ENCODE peak calls at places on chromosomes 3 and 15, in four cellular contexts. Q is iPS DF 19.7; Y is activated naive CD8-positive, alpha-beta T cell treated with anti-CD3 and anti-CD28 coated beads, Interleukin-2, amount 50 U/mL, for 16 hours; V is stimulated activated CD4-positive, alpha-beta T cell treated with anti-CD3 and anti-CD28 coated beads, Interleukin-2, amount 100 ng/mL, for 24 hours. H is an unnamed sample.

GRCh38 chr15:54227569-54227968 is 249.3 kb downstream of the UNC13C start:
- DNase-seq in Q (no peak), Y (no peak), V (no peak), H (no peak)

GRCh38 chr15:39801641-39802309 is 19.1 kb upstream of the FSIP1 start:
- DNase-seq in Y (no peak), Q (no peak), V (peak), H (peak)

GRCh38 chr15:99555089-99555488 is 10.7 kb upstream of the MEF2A start:
- DNase-seq in Y (no peak), V (no peak), Q (no peak), H (no peak)

GRCh38 chr15:40985541-40986330 is 32.5 kb downstream of the CHAC1 start:
- DNase-seq in Y (no peak), Q (no peak), V (no peak), H (no peak)

GRCh38 chr3:54628888-54629368 is 298.9 kb downstream of the LRTM1 start:
- DNase-seq in V (no peak), Y (no peak), Q (no peak), H (no peak)

GRCh38 chr15:61195116-61196002 is 33.7 kb downstream of the RORA start:
- DNase-seq in V (no peak), Y (no peak), Q (no peak), H (peak)

GRCh38 chr3:12300137-12300536 is 11.3 kb downstream of the PPARG start:
- DNase-seq in Y (no peak), Q (no peak), V (no peak), H (no peak)

GRCh38 chr3:115469649-115470048 is 153.7 kb upstream of the GAP43 start:
- DNase-seq in Q (no peak), V (no peak), Y (no peak), H (no peak)

GRCh38 chr15:91530951-91531582 is 322.4 kb upstream of the SLCO3A1 start:
- DNase-seq in V (no peak), Q (no peak), Y (no peak), H (no peak)

GRCh38 chr3:123431658-123432323 is 17.1 kb downstream of the ADCY5 start:
- DNase-seq in V (no peak), Q (no peak), Y (no peak), H (no peak)

GRCh38 chr3:127491323-127491722 is 99.2 kb downstream of the TPRA1 start:
- DNase-seq in V (no peak), Y (no peak), Q (no peak), H (no peak)

GRCh38 chr15:100111103-100112060 is 230.4 kb downstream of the ADAMTS17 start:
- DNase-seq in Y (no peak), Q (no peak), V (peak), H (no peak)

GRCh38 chr15:87781959-87782625 is 474.4 kb downstream of the NTRK3 start:
- DNase-seq in Y (no peak), V (no peak), Q (no peak), H (no peak)